ENCODE peak calls at places on chromosome 21, in seven cellular contexts. One of them, this sample, is unnamed. For H3K4me1, the result is how much of the 10 kb centered on the place peaks cover.

GRCh38 chr21:16407403-16408279 is 677.9 kb downstream of the USP25 start:
- DNase-seq in thyroid gland: no peak
- DNase-seq in Peyer's patch: no peak
- DNase-seq in stomach: no peak
- DNase-seq in tibial nerve: no peak
- DNase-seq in esophagus squamous epithelium: no peak
- DNase-seq in suprapubic skin: no peak
- DNase-seq in this sample: no peak

GRCh38 chr21:29674343-29674742 is 265.5 kb downstream of the GRIK1 start:
- DNase-seq in Peyer's patch: no peak
- DNase-seq in esophagus squamous epithelium: no peak
- DNase-seq in stomach: no peak
- DNase-seq in thyroid gland: no peak
- DNase-seq in tibial nerve: no peak
- DNase-seq in suprapubic skin: no peak
- DNase-seq in this sample: no peak

GRCh38 chr21:44354001-44354405 is 582 bp downstream of the TRPM2 start:
- DNase-seq in stomach: no peak
- DNase-seq in thyroid gland: no peak
- DNase-seq in Peyer's patch: no peak
- DNase-seq in esophagus squamous epithelium: no peak
- DNase-seq in suprapubic skin: no peak
- DNase-seq in tibial nerve: no peak
- DNase-seq in this sample: no peak

GRCh38 chr21:15379776-15380175 is 315.0 kb upstream of the NRIP1 start:
- DNase-seq in suprapubic skin: no peak
- DNase-seq in stomach: no peak
- DNase-seq in thyroid gland: no peak
- DNase-seq in esophagus squamous epithelium: no peak
- DNase-seq in Peyer's patch: no peak
- DNase-seq in tibial nerve: no peak
- DNase-seq in this sample: no peak

GRCh38 chr21:25903599-25903998 is 168.8 kb downstream of the GABPA start:
- DNase-seq in suprapubic skin: no peak
- DNase-seq in thyroid gland: no peak
- DNase-seq in Peyer's patch: no peak
- DNase-seq in tibial nerve: no peak
- DNase-seq in esophagus squamous epithelium: no peak
- DNase-seq in stomach: no peak
- DNase-seq in this sample: no peak

GRCh38 chr21:26120833-26121232 is 49.7 kb downstream of the APP start:
- DNase-seq in Peyer's patch: no peak
- DNase-seq in esophagus squamous epithelium: no peak
- DNase-seq in suprapubic skin: no peak
- DNase-seq in stomach: no peak
- DNase-seq in thyroid gland: no peak
- DNase-seq in tibial nerve: no peak
- DNase-seq in this sample: no peak

GRCh38 chr21:16534408-16535099 is 804.8 kb downstream of the USP25 start:
- DNase-seq in Peyer's patch: no peak
- DNase-seq in stomach: peak
- DNase-seq in suprapubic skin: peak
- DNase-seq in tibial nerve: peak
- DNase-seq in thyroid gland: peak
- DNase-seq in esophagus squamous epithelium: no peak
- DNase-seq in this sample: peak

GRCh38 chr21:26909972-26910371 is 56.9 kb downstream of the ADAMTS5 start:
- DNase-seq in esophagus squamous epithelium: no peak
- DNase-seq in Peyer's patch: no peak
- DNase-seq in tibial nerve: no peak
- DNase-seq in thyroid gland: peak
- DNase-seq in suprapubic skin: no peak
- DNase-seq in stomach: no peak
- DNase-seq in this sample: no peak

GRCh38 chr21:44618909-44619308 is 7.0 kb downstream of the KRTAP10-8 start:
- DNase-seq in thyroid gland: no peak
- DNase-seq in Peyer's patch: peak
- DNase-seq in tibial nerve: no peak
- DNase-seq in suprapubic skin: no peak
- DNase-seq in esophagus squamous epithelium: no peak
- DNase-seq in stomach: no peak
- DNase-seq in this sample: no peak

GRCh38 chr21:44509539-44509938 is 30.5 kb downstream of the KRTAP10-1 start:
- DNase-seq in thyroid gland: peak
- DNase-seq in stomach: peak
- DNase-seq in suprapubic skin: no peak
- DNase-seq in tibial nerve: no peak
- DNase-seq in esophagus squamous epithelium: no peak
- DNase-seq in Peyer's patch: no peak
- DNase-seq in this sample: no peak

GRCh38 chr21:37700641-37701202 is 215.5 kb downstream of the KCNJ6 start:
- DNase-seq in esophagus squamous epithelium: no peak
- DNase-seq in suprapubic skin: no peak
- DNase-seq in tibial nerve: no peak
- DNase-seq in thyroid gland: peak
- DNase-seq in Peyer's patch: no peak
- DNase-seq in stomach: no peak
- DNase-seq in this sample: no peak

GRCh38 chr21:26732442-26733221 is 112.6 kb downstream of the ADAMTS1 start:
- DNase-seq in suprapubic skin: no peak
- DNase-seq in stomach: peak
- DNase-seq in tibial nerve: peak
- DNase-seq in thyroid gland: peak
- DNase-seq in Peyer's patch: no peak
- DNase-seq in esophagus squamous epithelium: no peak
- DNase-seq in this sample: peak

DNA sequence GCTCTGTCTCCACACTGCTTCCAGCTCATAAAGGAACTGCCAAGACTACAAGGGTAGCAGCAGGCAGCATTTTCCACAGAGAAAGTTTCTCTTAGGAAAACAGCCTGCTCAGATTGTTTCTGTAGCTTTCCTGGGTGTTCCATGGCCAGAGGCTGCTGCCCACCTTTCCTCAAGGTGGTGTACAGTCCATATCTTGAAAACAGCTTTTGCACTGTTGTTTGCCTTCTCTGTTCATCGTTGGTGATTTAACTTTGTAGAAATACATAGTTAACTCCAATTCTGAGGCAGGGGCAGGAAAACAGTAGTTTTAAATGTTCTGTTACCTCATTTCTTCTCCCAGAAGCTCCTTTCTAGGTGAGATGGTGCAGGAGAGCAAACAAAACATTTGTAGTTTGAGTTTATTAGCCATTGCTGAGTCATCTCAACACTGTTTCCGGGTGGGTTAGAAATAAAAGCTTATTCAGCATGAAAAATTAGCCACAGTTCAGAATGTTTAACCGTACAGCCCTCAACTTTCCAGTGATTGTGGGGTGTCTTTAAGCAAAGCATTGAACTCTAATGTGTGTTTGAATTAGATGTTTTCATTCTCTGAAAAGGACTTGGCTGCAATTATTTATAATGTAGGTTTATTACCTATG is 41.7 kb downstream of the DIP2A start:
- DNase-seq in thyroid gland: no peak
- DNase-seq in suprapubic skin: no peak
- DNase-seq in tibial nerve: no peak
- DNase-seq in esophagus squamous epithelium: no peak
- DNase-seq in stomach: no peak
- DNase-seq in Peyer's patch: no peak
- DNase-seq in this sample: no peak
- H3K4me1 ChIP-seq in thyroid gland: under half
- H3K4me1 ChIP-seq in suprapubic skin: under half
- H3K4me1 ChIP-seq in tibial nerve: under half
- H3K4me1 ChIP-seq in esophagus squamous epithelium: under half
- H3K4me1 ChIP-seq in stomach: under half
- H3K4me1 ChIP-seq in Peyer's patch: under half
- H3K4me1 ChIP-seq in this sample: under half

GRCh38 chr21:34930971-34931370 is 118.1 kb downstream of the RUNX1 start:
- DNase-seq in thyroid gland: no peak
- DNase-seq in esophagus squamous epithelium: no peak
- DNase-seq in tibial nerve: no peak
- DNase-seq in stomach: no peak
- DNase-seq in Peyer's patch: no peak
- DNase-seq in suprapubic skin: no peak
- DNase-seq in this sample: no peak
- H3K27ac ChIP-seq in thyroid gland: no peak
- H3K27ac ChIP-seq in esophagus squamous epithelium: no peak
- H3K27ac ChIP-seq in tibial nerve: no peak
- H3K27ac ChIP-seq in stomach: no peak
- H3K27ac ChIP-seq in Peyer's patch: no peak
- H3K27ac ChIP-seq in suprapubic skin: no peak
- H3K27ac ChIP-seq in this sample: no peak

GRCh38 chr21:42495027-42495426 is 997 bp downstream of the RSPH1 start:
- DNase-seq in thyroid gland: no peak
- DNase-seq in tibial nerve: no peak
- DNase-seq in Peyer's patch: no peak
- DNase-seq in stomach: no peak
- DNase-seq in suprapubic skin: peak
- DNase-seq in esophagus squamous epithelium: no peak
- DNase-seq in this sample: no peak

GRCh38 chr21:42495765-42496119 is 282 bp downstream of the RSPH1 start:
- DNase-seq in tibial nerve: no peak
- DNase-seq in esophagus squamous epithelium: no peak
- DNase-seq in Peyer's patch: no peak
- DNase-seq in suprapubic skin: no peak
- DNase-seq in stomach: no peak
- DNase-seq in thyroid gland: no peak
- DNase-seq in this sample: no peak

GRCh38 chr21:42498012-42498411 is 2.0 kb upstream of the RSPH1 start:
- DNase-seq in esophagus squamous epithelium: no peak
- DNase-seq in stomach: no peak
- DNase-seq in thyroid gland: no peak
- DNase-seq in tibial nerve: no peak
- DNase-seq in Peyer's patch: no peak
- DNase-seq in suprapubic skin: no peak
- DNase-seq in this sample: no peak

GRCh38 chr21:42496839-42497202 is 797 bp upstream of the RSPH1 start:
- DNase-seq in suprapubic skin: peak
- DNase-seq in esophagus squamous epithelium: no peak
- DNase-seq in thyroid gland: peak
- DNase-seq in stomach: no peak
- DNase-seq in Peyer's patch: peak
- DNase-seq in tibial nerve: no peak
- DNase-seq in this sample: no peak

DNA sequence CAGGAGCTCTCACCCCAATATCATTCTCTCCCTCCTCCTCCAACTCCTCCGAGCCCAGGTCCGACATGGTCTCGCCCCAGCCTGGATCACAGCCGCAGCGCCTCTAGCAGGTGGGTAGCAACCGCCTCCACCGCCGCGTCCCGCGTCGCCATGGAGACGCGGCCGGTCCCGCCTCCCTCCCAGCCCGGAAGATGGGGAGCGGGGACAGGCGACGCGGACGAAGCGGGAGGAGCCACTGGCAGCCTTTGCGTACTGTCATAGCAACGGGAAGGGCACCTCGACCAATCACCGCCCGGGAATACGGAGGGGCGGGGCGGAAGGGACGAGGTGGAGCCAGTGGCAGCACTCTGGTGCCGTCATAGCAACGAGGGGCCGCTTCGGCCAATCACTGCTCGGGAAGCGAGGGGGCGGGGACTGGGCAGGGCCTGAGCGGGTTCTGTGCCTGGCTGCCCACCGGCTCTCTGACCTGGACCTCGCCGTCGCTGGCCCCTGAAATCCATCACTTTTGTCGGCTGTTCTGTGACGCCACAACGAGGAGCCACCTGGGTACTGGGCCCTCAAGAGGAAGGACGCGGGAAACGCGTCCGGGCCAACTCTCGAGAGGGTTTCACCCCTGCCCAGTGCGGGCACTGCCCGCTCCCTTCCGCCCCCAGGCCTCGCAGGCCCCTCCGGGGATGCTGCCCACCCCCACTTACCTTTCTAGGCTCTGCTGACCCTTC is at the start of gene RSPH1:
- DNase-seq in thyroid gland: peak
- DNase-seq in suprapubic skin: peak
- DNase-seq in Peyer's patch: peak
- DNase-seq in esophagus squamous epithelium: peak
- DNase-seq in stomach: peak
- DNase-seq in tibial nerve: peak
- DNase-seq in this sample: peak
- TF ChIP-seq POLR2A in thyroid gland: peak
- TF ChIP-seq POLR2A in suprapubic skin: no peak
- TF ChIP-seq POLR2A in Peyer's patch: no peak
- TF ChIP-seq POLR2A in esophagus squamous epithelium: peak
- TF ChIP-seq POLR2A in stomach: no peak
- TF ChIP-seq POLR2A in tibial nerve: peak
- TF ChIP-seq POLR2A in this sample: peak

GRCh38 chr21:39634507-39634906 is 21.8 kb downstream of the B3GALT5 start:
- DNase-seq in thyroid gland: no peak
- DNase-seq in Peyer's patch: no peak
- DNase-seq in suprapubic skin: no peak
- DNase-seq in stomach: no peak
- DNase-seq in esophagus squamous epithelium: no peak
- DNase-seq in tibial nerve: no peak
- DNase-seq in this sample: no peak

GRCh38 chr21:39630827-39631226 is 18.1 kb downstream of the B3GALT5 start:
- DNase-seq in Peyer's patch: no peak
- DNase-seq in esophagus squamous epithelium: no peak
- DNase-seq in stomach: no peak
- DNase-seq in thyroid gland: no peak
- DNase-seq in suprapubic skin: no peak
- DNase-seq in tibial nerve: no peak
- DNase-seq in this sample: no peak

GRCh38 chr21:39631842-39632577 is 19.3 kb downstream of the B3GALT5 start:
- DNase-seq in Peyer's patch: no peak
- DNase-seq in esophagus squamous epithelium: no peak
- DNase-seq in suprapubic skin: no peak
- DNase-seq in tibial nerve: no peak
- DNase-seq in stomach: no peak
- DNase-seq in thyroid gland: no peak
- DNase-seq in this sample: no peak

GRCh38 chr21:39633043-39633442 is 20.3 kb downstream of the B3GALT5 start:
- DNase-seq in esophagus squamous epithelium: no peak
- DNase-seq in Peyer's patch: no peak
- DNase-seq in stomach: no peak
- DNase-seq in tibial nerve: no peak
- DNase-seq in suprapubic skin: no peak
- DNase-seq in thyroid gland: no peak
- DNase-seq in this sample: no peak

DNA sequence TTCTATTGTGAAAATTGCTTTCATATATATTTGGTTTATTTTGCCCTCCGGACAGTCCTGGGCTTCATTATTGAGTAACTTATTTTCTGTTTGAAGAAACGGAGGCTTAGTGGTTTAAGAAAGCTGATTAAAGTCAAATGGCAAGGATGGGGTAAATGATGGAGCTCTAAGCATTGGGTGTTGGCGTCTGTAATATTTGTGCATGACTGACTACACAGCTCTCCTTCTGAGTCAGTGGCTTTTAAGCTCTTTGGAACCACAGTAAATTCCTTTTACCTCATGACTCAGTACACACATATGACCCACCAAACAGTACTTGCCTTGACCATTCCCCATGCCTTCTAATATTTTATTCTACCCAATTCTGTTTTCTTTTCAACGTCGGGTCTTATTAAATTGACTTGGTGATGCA is 21.0 kb downstream of the B3GALT5 start:
- DNase-seq in stomach: no peak
- DNase-seq in suprapubic skin: no peak
- DNase-seq in esophagus squamous epithelium: no peak
- DNase-seq in thyroid gland: peak
- DNase-seq in tibial nerve: no peak
- DNase-seq in Peyer's patch: no peak
- DNase-seq in this sample: no peak
- H3K4me1 ChIP-seq in stomach: under half
- H3K4me1 ChIP-seq in suprapubic skin: under half
- H3K4me1 ChIP-seq in esophagus squamous epithelium: under half
- H3K4me1 ChIP-seq in thyroid gland: under half
- H3K4me1 ChIP-seq in tibial nerve: under half
- H3K4me1 ChIP-seq in Peyer's patch: under half
- H3K4me1 ChIP-seq in this sample: under half